ENCODE peak calls at places on chromosomes 6 and 20, in six cellular contexts. One of them, this sample, is unnamed.

GRCh38 chr20:2172305-2173175 is 70.9 kb downstream of the STK35 start:
- DNase-seq in IMR-90: peak; percentile 45
- DNase-seq in mesendoderm: peak; percentile 50
- DNase-seq in neuronal stem cell: peak; percentile 66
- DNase-seq in H1: peak; percentile 87
- DNase-seq in H9: peak; percentile 73
- DNase-seq in this sample: peak; percentile 59

GRCh38 chr20:46638367-46639274 is 12.6 kb downstream of the SLC13A3 start:
- DNase-seq in IMR-90: no peak
- DNase-seq in mesendoderm: peak; percentile 69
- DNase-seq in neuronal stem cell: no peak
- DNase-seq in H1: peak; percentile 49
- DNase-seq in H9: peak; percentile 58
- DNase-seq in this sample: no peak

GRCh38 chr6:11042750-11043551 is 1.2 kb downstream of the ELOVL2 start:
- DNase-seq in IMR-90: peak; percentile 44
- DNase-seq in mesendoderm: peak; percentile 34
- DNase-seq in neuronal stem cell: peak; percentile 31
- DNase-seq in H1: no peak
- DNase-seq in H9: no peak
- DNase-seq in this sample: peak; percentile 72

GRCh38 chr6:117373211-117373813 is 52.4 kb downstream of the ROS1 start:
- DNase-seq in IMR-90: no peak
- DNase-seq in mesendoderm: no peak
- DNase-seq in neuronal stem cell: no peak
- DNase-seq in H1: no peak
- DNase-seq in H9: no peak
- DNase-seq in this sample: no peak

GRCh38 chr6:18352842-18353241 is 34.3 kb upstream of the RNF144B start:
- DNase-seq in IMR-90: no peak
- DNase-seq in mesendoderm: no peak
- DNase-seq in neuronal stem cell: no peak
- DNase-seq in H1: no peak
- DNase-seq in H9: no peak
- DNase-seq in this sample: no peak

GRCh38 chr6:104771258-104771832 is 88.4 kb downstream of the HACE1 start:
- DNase-seq in IMR-90: peak; percentile 44
- DNase-seq in mesendoderm: peak; percentile 36
- DNase-seq in neuronal stem cell: peak; percentile 2
- DNase-seq in H1: no peak
- DNase-seq in H9: no peak
- DNase-seq in this sample: peak; percentile 58

GRCh38 chr6:147770221-147770620 is 261.7 kb downstream of the SAMD5 start:
- DNase-seq in IMR-90: no peak
- DNase-seq in mesendoderm: no peak
- DNase-seq in neuronal stem cell: no peak
- DNase-seq in H1: no peak
- DNase-seq in H9: no peak
- DNase-seq in this sample: no peak

GRCh38 chr6:31842056-31842455 is 14.5 kb downstream of the HSPA1B start:
- DNase-seq in IMR-90: no peak
- DNase-seq in mesendoderm: no peak
- DNase-seq in neuronal stem cell: no peak
- DNase-seq in H1: no peak
- DNase-seq in H9: no peak
- DNase-seq in this sample: no peak

GRCh38 chr20:8156603-8157079 is 24.6 kb downstream of the PLCB1 start:
- DNase-seq in IMR-90: peak; percentile 59
- DNase-seq in mesendoderm: no peak
- DNase-seq in neuronal stem cell: no peak
- DNase-seq in H1: no peak
- DNase-seq in H9: no peak
- DNase-seq in this sample: peak; percentile 63

GRCh38 chr20:38210741-38211140 is 45.7 kb upstream of the TGM2 start:
- DNase-seq in IMR-90: peak; percentile 64
- DNase-seq in mesendoderm: no peak
- DNase-seq in neuronal stem cell: no peak
- DNase-seq in H1: no peak
- DNase-seq in H9: no peak
- DNase-seq in this sample: no peak

GRCh38 chr6:107877968-107878367 is 53.9 kb upstream of the SCML4 start:
- DNase-seq in IMR-90: no peak
- DNase-seq in mesendoderm: no peak
- DNase-seq in neuronal stem cell: no peak
- DNase-seq in H1: no peak
- DNase-seq in H9: no peak
- DNase-seq in this sample: no peak

GRCh38 chr6:117233146-117233545 is 32.2 kb upstream of the VGLL2 start:
- DNase-seq in IMR-90: no peak
- DNase-seq in mesendoderm: no peak
- DNase-seq in neuronal stem cell: no peak
- DNase-seq in H1: no peak
- DNase-seq in H9: no peak
- DNase-seq in this sample: no peak

GRCh38 chr6:130127195-130127594 is 95.6 kb downstream of the SAMD3 start:
- DNase-seq in IMR-90: no peak
- DNase-seq in mesendoderm: no peak
- DNase-seq in neuronal stem cell: no peak
- DNase-seq in H1: no peak
- DNase-seq in H9: no peak
- DNase-seq in this sample: no peak

GRCh38 chr20:37640600-37641561 is 52.9 kb upstream of the CTNNBL1 start:
- DNase-seq in IMR-90: no peak
- DNase-seq in mesendoderm: no peak
- DNase-seq in neuronal stem cell: no peak
- DNase-seq in H1: no peak
- DNase-seq in H9: no peak
- DNase-seq in this sample: no peak

GRCh38 chr6:159074120-159074684 is 29.4 kb upstream of the TAGAP start:
- DNase-seq in IMR-90: peak; percentile 46
- DNase-seq in mesendoderm: peak; percentile 83
- DNase-seq in neuronal stem cell: peak; percentile 42
- DNase-seq in H1: no peak
- DNase-seq in H9: peak; percentile 66
- DNase-seq in this sample: peak; percentile 88

GRCh38 chr6:162904069-162904663 is 176.4 kb downstream of the PACRG start:
- DNase-seq in IMR-90: no peak
- DNase-seq in mesendoderm: no peak
- DNase-seq in neuronal stem cell: no peak
- DNase-seq in H1: no peak
- DNase-seq in H9: no peak
- DNase-seq in this sample: no peak

GRCh38 chr20:10134176-10134575 is 84.5 kb upstream of the SNAP25 start:
- DNase-seq in IMR-90: no peak
- DNase-seq in mesendoderm: no peak
- DNase-seq in neuronal stem cell: no peak
- DNase-seq in H1: no peak
- DNase-seq in H9: no peak
- DNase-seq in this sample: no peak

GRCh38 chr6:89034586-89035251 is 45.8 kb upstream of the PNRC1 start:
- DNase-seq in IMR-90: peak; percentile 49
- DNase-seq in mesendoderm: no peak
- DNase-seq in neuronal stem cell: no peak
- DNase-seq in H1: no peak
- DNase-seq in H9: no peak
- DNase-seq in this sample: peak; percentile 95

DNA sequence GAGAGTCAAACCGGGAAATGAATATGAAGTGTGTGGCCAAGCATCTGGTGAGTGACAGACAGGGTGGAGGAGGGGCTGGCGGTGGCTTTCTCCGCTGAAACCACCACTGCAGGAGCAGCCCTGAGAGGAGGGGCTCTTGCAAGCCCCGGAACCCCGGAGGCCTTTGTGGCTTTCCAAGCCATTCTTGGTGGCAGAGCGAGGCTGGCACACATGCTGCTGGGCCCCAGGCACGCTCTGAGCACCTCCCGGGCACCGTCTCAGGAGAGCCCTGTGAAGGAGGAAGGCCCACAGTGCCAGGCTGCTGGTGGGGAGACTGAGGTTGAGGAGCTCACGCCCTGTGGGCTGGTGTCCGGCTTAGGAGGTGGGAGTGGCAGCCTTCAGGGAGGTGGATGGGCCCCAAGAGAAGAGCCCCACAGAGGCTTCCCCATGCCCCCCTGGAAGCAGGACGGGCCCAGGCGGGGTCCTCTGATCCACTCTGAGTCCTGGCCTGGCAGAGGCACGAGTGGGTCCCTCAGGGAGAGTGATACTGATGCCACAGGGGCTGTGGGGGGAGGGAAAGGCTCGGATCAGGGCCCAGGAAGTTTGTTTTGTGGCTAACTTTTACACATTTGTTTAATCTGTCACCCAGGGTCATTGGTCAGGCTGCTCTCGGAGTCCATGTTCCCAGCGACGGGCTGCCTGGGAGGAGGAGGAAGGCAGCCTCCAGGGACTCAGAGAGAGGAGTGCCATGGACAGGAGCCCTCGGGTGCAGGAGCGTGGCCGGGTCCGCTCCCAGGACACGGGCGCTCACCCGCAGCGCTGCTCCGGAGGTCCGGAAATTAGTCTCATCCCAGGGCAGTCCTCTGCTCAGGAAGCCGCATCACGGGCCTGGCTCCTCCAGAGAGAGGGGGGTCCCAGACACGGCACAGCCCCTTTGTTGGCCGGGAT is 170.7 kb downstream of the ERMARD start:
- DNase-seq in IMR-90: no peak
- DNase-seq in mesendoderm: no peak
- DNase-seq in neuronal stem cell: no peak
- DNase-seq in H1: no peak
- DNase-seq in H9: no peak
- DNase-seq in this sample: no peak
- H3K23ac ChIP-seq in IMR-90: no peak overlapping the region
- H3K23ac ChIP-seq in mesendoderm: no peak overlapping the region
- H3K23ac ChIP-seq in neuronal stem cell: no peak overlapping the region
- H3K23ac ChIP-seq in H1: no peak overlapping the region
- H3K23ac ChIP-seq in H9: no peak overlapping the region
- H3K23ac ChIP-seq in this sample: no peak overlapping the region

DNA sequence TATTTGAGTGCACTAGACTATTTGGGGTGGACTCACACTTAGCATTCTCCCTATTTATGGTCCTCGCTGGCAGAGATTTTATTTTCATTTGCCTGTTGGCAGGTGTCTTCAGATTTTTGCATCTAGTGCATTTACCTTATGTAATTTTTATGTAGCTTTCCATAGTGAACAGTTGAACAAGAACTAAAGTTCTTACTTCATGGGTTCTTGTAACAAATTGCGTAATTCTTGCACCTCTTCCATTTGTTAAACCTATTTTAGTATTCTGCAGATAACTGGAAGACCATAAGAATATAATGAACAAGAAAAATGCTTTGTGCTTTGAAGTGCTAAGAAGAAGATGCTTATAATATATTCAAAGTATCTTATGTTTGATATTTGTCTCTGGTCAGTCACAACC is 252.8 kb upstream of the MMS22L start:
- DNase-seq in IMR-90: no peak
- DNase-seq in mesendoderm: no peak
- DNase-seq in neuronal stem cell: no peak
- DNase-seq in H1: no peak
- DNase-seq in H9: no peak
- DNase-seq in this sample: no peak
- H2BK15ac ChIP-seq in IMR-90: no peak overlapping the region
- H2BK15ac ChIP-seq in mesendoderm: no peak overlapping the region
- H2BK15ac ChIP-seq in neuronal stem cell: no peak overlapping the region
- H2BK15ac ChIP-seq in H1: no peak overlapping the region
- H2BK15ac ChIP-seq in H9: no peak overlapping the region
- H2BK15ac ChIP-seq in this sample: no peak overlapping the region

DNA sequence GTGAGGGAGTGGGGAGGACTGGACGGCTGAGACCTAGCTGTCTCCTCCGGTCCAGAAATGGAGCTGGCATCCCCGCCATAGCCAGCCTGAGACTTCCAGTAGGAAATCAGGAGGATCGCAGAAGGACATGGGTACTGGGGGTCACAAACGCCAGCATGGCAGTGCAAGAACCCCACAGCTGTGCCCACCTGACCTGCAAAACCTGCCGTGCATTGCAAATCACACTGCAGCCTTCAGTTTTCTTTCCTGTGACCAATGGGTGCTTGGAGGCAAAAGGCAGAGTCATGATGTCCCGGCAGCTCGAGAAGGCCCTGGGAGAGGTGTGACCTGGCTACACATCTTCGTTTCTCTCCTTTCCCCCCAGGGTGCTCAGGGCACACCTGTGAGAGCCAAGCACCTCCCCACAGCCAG is 23.3 kb upstream of the PHACTR3 start:
- DNase-seq in IMR-90: no peak
- DNase-seq in mesendoderm: no peak
- DNase-seq in neuronal stem cell: no peak
- DNase-seq in H1: no peak
- DNase-seq in H9: no peak
- DNase-seq in this sample: no peak
- H3K27me3 ChIP-seq in IMR-90: peaks cover 10% of the 10 kb centered on the region
- H3K27me3 ChIP-seq in mesendoderm: peaks cover 21% of the 10 kb centered on the region
- H3K27me3 ChIP-seq in neuronal stem cell: peaks cover 25% of the 10 kb centered on the region
- H3K27me3 ChIP-seq in H1: peaks cover 32% of the 10 kb centered on the region
- H3K27me3 ChIP-seq in H9: peaks cover 15% of the 10 kb centered on the region
- H3K27me3 ChIP-seq in this sample: peaks cover 12% of the 10 kb centered on the region

GRCh38 chr6:168542301-168542700 is 101.3 kb downstream of the SMOC2 start:
- DNase-seq in IMR-90: no peak
- DNase-seq in mesendoderm: no peak
- DNase-seq in neuronal stem cell: no peak
- DNase-seq in H1: no peak
- DNase-seq in H9: no peak
- DNase-seq in this sample: no peak

GRCh38 chr6:168546730-168547129 is 105.7 kb downstream of the SMOC2 start:
- DNase-seq in IMR-90: no peak
- DNase-seq in mesendoderm: no peak
- DNase-seq in neuronal stem cell: no peak
- DNase-seq in H1: no peak
- DNase-seq in H9: no peak
- DNase-seq in this sample: no peak

GRCh38 chr6:168545428-168545827 is 104.4 kb downstream of the SMOC2 start:
- DNase-seq in IMR-90: no peak
- DNase-seq in mesendoderm: no peak
- DNase-seq in neuronal stem cell: no peak
- DNase-seq in H1: no peak
- DNase-seq in H9: no peak
- DNase-seq in this sample: no peak

GRCh38 chr6:168550326-168550725 is 109.3 kb downstream of the SMOC2 start:
- DNase-seq in IMR-90: no peak
- DNase-seq in mesendoderm: no peak
- DNase-seq in neuronal stem cell: no peak
- DNase-seq in H1: no peak
- DNase-seq in H9: no peak
- DNase-seq in this sample: no peak

GRCh38 chr6:168546173-168546572 is 105.2 kb downstream of the SMOC2 start:
- DNase-seq in IMR-90: no peak
- DNase-seq in mesendoderm: no peak
- DNase-seq in neuronal stem cell: no peak
- DNase-seq in H1: no peak
- DNase-seq in H9: no peak
- DNase-seq in this sample: no peak
- H3K23ac ChIP-seq in IMR-90: no peak overlapping the region
- H3K23ac ChIP-seq in mesendoderm: no peak overlapping the region
- H3K23ac ChIP-seq in neuronal stem cell: no peak overlapping the region
- H3K23ac ChIP-seq in H1: no peak overlapping the region
- H3K23ac ChIP-seq in H9: no peak overlapping the region
- H3K23ac ChIP-seq in this sample: no peak overlapping the region

GRCh38 chr6:131451330-131452195 is 121.5 kb upstream of the ARG1 start:
- DNase-seq in IMR-90: no peak
- DNase-seq in mesendoderm: peak; percentile 74
- DNase-seq in neuronal stem cell: no peak
- DNase-seq in H1: no peak
- DNase-seq in H9: no peak
- DNase-seq in this sample: no peak
- H2BK15ac ChIP-seq in IMR-90: no peak overlapping the region
- H2BK15ac ChIP-seq in mesendoderm: no peak overlapping the region
- H2BK15ac ChIP-seq in neuronal stem cell: no peak overlapping the region
- H2BK15ac ChIP-seq in H1: no peak overlapping the region
- H2BK15ac ChIP-seq in H9: no peak overlapping the region
- H2BK15ac ChIP-seq in this sample: no peak overlapping the region

GRCh38 chr20:63009044-63009961 is 2.5 kb upstream of the BHLHE23 start:
- DNase-seq in IMR-90: peak; percentile 42
- DNase-seq in mesendoderm: peak; percentile 67
- DNase-seq in neuronal stem cell: peak; percentile 73
- DNase-seq in H1: peak; percentile 96
- DNase-seq in H9: peak; percentile 83
- DNase-seq in this sample: peak; percentile 64
- H3K27me3 ChIP-seq in IMR-90: peaks cover 83% of the 10 kb centered on the region
- H3K27me3 ChIP-seq in mesendoderm: peaks cover 50% of the 10 kb centered on the region
- H3K27me3 ChIP-seq in neuronal stem cell: peaks cover 46% of the 10 kb centered on the region
- H3K27me3 ChIP-seq in H1: peaks cover 74% of the 10 kb centered on the region
- H3K27me3 ChIP-seq in H9: peaks cover 47% of the 10 kb centered on the region
- H3K27me3 ChIP-seq in this sample: peaks cover 91% of the 10 kb centered on the region